ENCODE peak calls at places on chromosome 4, in four cellular contexts. One of them, this sample, is unnamed.

GRCh38 chr4:155248002-155248896 is 39.8 kb downstream of the NPY2R start:
- DNase-seq in K562: no peak
- DNase-seq in GM12878: no peak
- DNase-seq in HL-60: no peak
- DNase-seq in this sample: no peak

GRCh38 chr4:83851261-83852084 is 315.6 kb downstream of the GPAT3 start:
- DNase-seq in K562: no peak
- DNase-seq in GM12878: no peak
- DNase-seq in HL-60: no peak
- DNase-seq in this sample: no peak

GRCh38 chr4:31737419-31737818 is 1017.2 kb downstream of the PCDH7 start:
- DNase-seq in K562: no peak
- DNase-seq in GM12878: peak
- DNase-seq in HL-60: peak
- DNase-seq in this sample: peak

GRCh38 chr4:34619531-34620109 is 1624.7 kb downstream of the ARAP2 start:
- DNase-seq in K562: no peak
- DNase-seq in GM12878: no peak
- DNase-seq in HL-60: no peak
- DNase-seq in this sample: no peak

GRCh38 chr4:2570551-2571222 is 34.2 kb downstream of the FAM193A start:
- DNase-seq in K562: no peak
- DNase-seq in GM12878: peak
- DNase-seq in HL-60: no peak
- DNase-seq in this sample: peak

GRCh38 chr4:118888666-118889312 is at the start of gene SYNPO2:
- DNase-seq in K562: no peak
- DNase-seq in GM12878: no peak
- DNase-seq in HL-60: peak
- DNase-seq in this sample: peak

GRCh38 chr4:9758641-9759317 is 22.7 kb upstream of the DRD5 start:
- DNase-seq in K562: no peak
- DNase-seq in GM12878: no peak
- DNase-seq in HL-60: no peak
- DNase-seq in this sample: no peak

GRCh38 chr4:150385606-150386005 is 196.3 kb upstream of the MAB21L2 start:
- DNase-seq in K562: no peak
- DNase-seq in GM12878: no peak
- DNase-seq in HL-60: no peak
- DNase-seq in this sample: no peak

GRCh38 chr4:113383111-113383785 is 333.8 kb downstream of the ANK2 start:
- DNase-seq in K562: no peak
- DNase-seq in GM12878: no peak
- DNase-seq in HL-60: no peak
- DNase-seq in this sample: no peak

GRCh38 chr4:17511041-17511949 is 595 bp downstream of the QDPR start:
- DNase-seq in K562: peak
- DNase-seq in GM12878: no peak
- DNase-seq in HL-60: peak
- DNase-seq in this sample: no peak

GRCh38 chr4:68176500-68176899 is 46.8 kb upstream of the TMPRSS11F start:
- DNase-seq in K562: no peak
- DNase-seq in GM12878: no peak
- DNase-seq in HL-60: no peak
- DNase-seq in this sample: no peak

GRCh38 chr4:139791681-139792080 is 126.1 kb downstream of the MGST2 start:
- DNase-seq in K562: no peak
- DNase-seq in GM12878: no peak
- DNase-seq in HL-60: no peak
- DNase-seq in this sample: no peak

GRCh38 chr4:128718793-128719192 is 90.7 kb upstream of the JADE1 start:
- DNase-seq in K562: no peak
- DNase-seq in GM12878: no peak
- DNase-seq in HL-60: no peak
- DNase-seq in this sample: no peak

GRCh38 chr4:22345678-22346077 is 170.2 kb downstream of the ADGRA3 start:
- DNase-seq in K562: no peak
- DNase-seq in GM12878: no peak
- DNase-seq in HL-60: no peak
- DNase-seq in this sample: no peak

GRCh38 chr4:142452132-142452855 is 393.8 kb downstream of the INPP4B start:
- DNase-seq in K562: no peak
- DNase-seq in GM12878: no peak
- DNase-seq in HL-60: no peak
- DNase-seq in this sample: no peak

GRCh38 chr4:99408346-99408745 is 26.8 kb downstream of the ADH7 start:
- DNase-seq in K562: no peak
- DNase-seq in GM12878: no peak
- DNase-seq in HL-60: no peak
- DNase-seq in this sample: no peak

GRCh38 chr4:168304744-168305459 is 13.7 kb downstream of the DDX60 start:
- DNase-seq in K562: no peak
- DNase-seq in GM12878: no peak
- DNase-seq in HL-60: no peak
- DNase-seq in this sample: no peak

GRCh38 chr4:107444-108429 is 16.6 kb upstream of the ZNF718 start:
- DNase-seq in K562: no peak
- DNase-seq in GM12878: no peak
- DNase-seq in HL-60: no peak
- DNase-seq in this sample: no peak

GRCh38 chr4:85867281-85867680 is 392.3 kb downstream of the ARHGAP24 start:
- DNase-seq in K562: no peak
- DNase-seq in GM12878: no peak
- DNase-seq in HL-60: no peak
- DNase-seq in this sample: no peak

GRCh38 chr4:94244087-94244828 is 36.6 kb downstream of the SMARCAD1 start:
- DNase-seq in K562: no peak
- DNase-seq in GM12878: no peak
- DNase-seq in HL-60: no peak
- DNase-seq in this sample: no peak

GRCh38 chr4:177484613-177485021 is 42.4 kb upstream of the AGA start:
- DNase-seq in K562: no peak
- DNase-seq in GM12878: no peak
- DNase-seq in HL-60: no peak
- DNase-seq in this sample: no peak

GRCh38 chr4:26813698-26814097 is 46.9 kb upstream of the STIM2 start:
- DNase-seq in K562: no peak
- DNase-seq in GM12878: no peak
- DNase-seq in HL-60: no peak
- DNase-seq in this sample: no peak

GRCh38 chr4:67616478-67616877 is 58.0 kb downstream of the STAP1 start:
- DNase-seq in K562: no peak
- DNase-seq in GM12878: no peak
- DNase-seq in HL-60: no peak
- DNase-seq in this sample: no peak

GRCh38 chr4:1490906-1491629 is 84.8 kb upstream of the NKX1-1 start:
- DNase-seq in K562: no peak
- DNase-seq in GM12878: no peak
- DNase-seq in HL-60: no peak
- DNase-seq in this sample: no peak

GRCh38 chr4:89486042-89486441 is 178.4 kb upstream of the GPRIN3 start:
- DNase-seq in K562: no peak
- DNase-seq in GM12878: no peak
- DNase-seq in HL-60: no peak
- DNase-seq in this sample: no peak

GRCh38 chr4:140642674-140643437 is 74.1 kb upstream of the UCP1 start:
- DNase-seq in K562: no peak
- DNase-seq in GM12878: no peak
- DNase-seq in HL-60: no peak
- DNase-seq in this sample: no peak

GRCh38 chr4:76306882-76307669 is 543 bp downstream of the STBD1 start:
- DNase-seq in K562: no peak
- DNase-seq in GM12878: no peak
- DNase-seq in HL-60: peak
- DNase-seq in this sample: no peak

GRCh38 chr4:137310156-137310555 is 222.1 kb downstream of the PCDH18 start:
- DNase-seq in K562: no peak
- DNase-seq in GM12878: no peak
- DNase-seq in HL-60: no peak
- DNase-seq in this sample: no peak

GRCh38 chr4:26238782-26239647 is 81.8 kb upstream of the RBPJ start:
- DNase-seq in K562: no peak
- DNase-seq in GM12878: no peak
- DNase-seq in HL-60: no peak
- DNase-seq in this sample: no peak

GRCh38 chr4:6474053-6474568 is 1.7 kb upstream of the PPP2R2C start:
- DNase-seq in K562: peak
- DNase-seq in GM12878: no peak
- DNase-seq in HL-60: no peak
- DNase-seq in this sample: no peak
- TF ChIP-seq SPI1 in K562: no peak
- TF ChIP-seq SPI1 in GM12878: no peak
- TF ChIP-seq SPI1 in HL-60: no peak
- TF ChIP-seq SPI1 in this sample: no peak

DNA sequence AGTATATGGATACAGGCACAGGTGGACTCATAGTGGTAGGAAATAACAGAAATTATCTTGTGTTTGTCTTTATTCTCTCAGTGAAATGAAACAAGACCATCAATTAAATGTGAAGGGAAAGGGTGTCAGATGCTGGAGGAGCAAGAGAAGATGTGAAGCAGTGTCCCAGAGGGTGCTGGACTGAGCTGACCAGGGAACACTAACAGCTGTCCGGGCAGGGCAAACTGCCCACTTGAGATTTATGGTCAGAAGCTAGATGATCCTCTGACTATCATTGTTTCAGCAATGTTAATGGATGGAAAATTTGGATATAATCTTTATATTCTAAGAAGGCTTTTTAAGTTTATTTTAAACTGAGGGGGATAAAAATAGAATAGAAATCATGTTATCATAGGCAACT is 267.2 kb upstream of the SLC7A11 start:
- DNase-seq in K562: no peak
- DNase-seq in GM12878: no peak
- DNase-seq in HL-60: no peak
- DNase-seq in this sample: no peak
- TF ChIP-seq POLR2AphosphoS5 in K562: no peak
- TF ChIP-seq POLR2AphosphoS5 in GM12878: no peak
- TF ChIP-seq POLR2AphosphoS5 in HL-60: no peak
- TF ChIP-seq POLR2AphosphoS5 in this sample: no peak

DNA sequence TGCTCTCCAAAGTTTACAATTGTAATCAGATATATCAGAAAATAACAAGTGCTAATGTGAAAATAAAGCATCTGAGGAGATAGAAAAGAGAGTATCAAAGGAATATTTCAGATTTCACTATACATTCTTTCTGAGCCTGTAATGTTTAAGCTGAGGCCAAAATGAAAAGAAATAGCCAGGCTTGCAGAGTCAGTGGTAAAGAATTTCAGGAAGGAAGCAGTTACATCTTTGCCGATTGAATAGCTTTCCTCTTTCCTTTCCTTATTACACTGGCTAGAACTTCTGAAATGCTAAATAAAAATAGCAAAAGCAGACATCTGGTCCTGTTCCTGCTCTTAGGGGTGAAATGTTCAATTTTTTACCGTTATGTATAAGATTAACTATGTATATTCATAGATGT is 1441.6 kb upstream of the PCDH7 start:
- DNase-seq in K562: no peak
- DNase-seq in GM12878: no peak
- DNase-seq in HL-60: no peak
- DNase-seq in this sample: no peak
- TF ChIP-seq SPI1 in K562: no peak
- TF ChIP-seq SPI1 in GM12878: no peak
- TF ChIP-seq SPI1 in HL-60: no peak
- TF ChIP-seq SPI1 in this sample: no peak

GRCh38 chr4:122522944-122523343 is 66.4 kb upstream of the IL2 start:
- DNase-seq in K562: no peak
- DNase-seq in GM12878: no peak
- DNase-seq in HL-60: no peak
- DNase-seq in this sample: no peak

GRCh38 chr4:122525865-122526264 is 69.3 kb upstream of the IL2 start:
- DNase-seq in K562: no peak
- DNase-seq in GM12878: no peak
- DNase-seq in HL-60: no peak
- DNase-seq in this sample: no peak

DNA sequence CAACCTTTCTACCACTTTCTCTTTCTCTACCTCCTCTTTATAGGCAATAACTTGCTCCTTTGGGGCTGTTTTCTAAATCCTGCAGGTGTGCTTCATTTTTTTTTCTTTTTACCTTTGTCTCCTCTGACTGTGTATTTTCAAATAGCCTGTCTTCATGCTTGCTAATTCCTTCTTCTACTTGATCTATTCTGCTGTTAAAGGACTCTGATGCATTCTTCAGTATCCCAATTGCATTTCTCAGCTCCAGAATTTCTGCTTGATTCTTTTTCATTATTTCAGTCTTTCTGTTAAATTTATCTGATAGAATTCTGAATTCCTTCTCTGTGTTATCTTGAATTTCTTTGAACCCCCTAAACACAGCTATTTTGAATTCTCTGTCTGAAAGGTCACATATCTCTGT is 67.7 kb upstream of the IL2 start:
- DNase-seq in K562: no peak
- DNase-seq in GM12878: no peak
- DNase-seq in HL-60: no peak
- DNase-seq in this sample: no peak
- TF ChIP-seq POLR2AphosphoS5 in K562: no peak
- TF ChIP-seq POLR2AphosphoS5 in GM12878: no peak
- TF ChIP-seq POLR2AphosphoS5 in HL-60: no peak
- TF ChIP-seq POLR2AphosphoS5 in this sample: no peak

This sample was measured in GM12891.